ENCODE peak calls at places on chromosomes 11 and 22, in seven cellular contexts. L is HCT116; E is brain microvascular endothelial cell; D is heart right ventricle; T is naive thymus-derived CD4-positive, alpha-beta T cell; V is Panc1; H is Peyer's patch. X is an unnamed sample.

GRCh38 chr11:128269466-128269865 is 317.9 kb downstream of the ETS1 start:
- DNase-seq in D (no peak), V (no peak), H (no peak), T (no peak), E (no peak), L (no peak), X (no peak)

GRCh38 chr11:123683616-123684170 is 29.3 kb upstream of the SCN3B start:
- DNase-seq in L (no peak), T (no peak), E (no peak), H (no peak), V (no peak), D (no peak), X (no peak)

GRCh38 chr11:21921151-21921550 is 271.7 kb upstream of the ANO5 start:
- DNase-seq in T (no peak), E (no peak), H (no peak), D (no peak), V (no peak), L (no peak), X (no peak)

GRCh38 chr22:31556627-31557203 is 60.4 kb downstream of the SFI1 start:
- DNase-seq in V (no peak), L (peak), H (no peak), T (peak), D (no peak), E (peak), X (no peak)

GRCh38 chr11:88327061-88327460 is 10.5 kb downstream of the CTSC start:
- DNase-seq in V (no peak), T (no peak), E (no peak), L (no peak), D (no peak), H (no peak), X (no peak)

GRCh38 chr11:47406896-47407745 is 1.3 kb upstream of the SLC39A13 start:
- DNase-seq in H (no peak), V (no peak), E (no peak), L (no peak), T (no peak), D (no peak), X (no peak)

GRCh38 chr22:39545310-39546063 is 12.9 kb upstream of the RPS19BP1 start:
- DNase-seq in L (no peak), E (no peak), T (peak), D (peak), H (peak), V (no peak), X (no peak)

GRCh38 chr11:81026008-81026407 is 1585.2 kb upstream of the TENM4 start:
- DNase-seq in D (no peak), H (no peak), V (no peak), L (no peak), E (no peak), T (no peak), X (no peak)

GRCh38 chr11:117905524-117905923 is 23.7 kb downstream of the TMPRSS13 start:
- DNase-seq in E (no peak), H (no peak), D (no peak), V (no peak), T (no peak), L (no peak), X (no peak)

GRCh38 chr11:1878134-1879031 is 13.3 kb downstream of the PRR33 start:
- DNase-seq in E (no peak), L (no peak), V (no peak), H (peak), D (peak), T (no peak), X (peak)

GRCh38 chr22:44755956-44756361 is 3.6 kb downstream of the ARHGAP8 start:
- DNase-seq in E (no peak), D (no peak), H (no peak), L (peak), V (no peak), T (no peak), X (no peak)
- H3K27ac ChIP-seq in E (no peak), D (no peak), H (no peak), L (peak), V (no peak), T (no peak), X (no peak)

GRCh38 chr22:32746715-32747114 is 54.8 kb upstream of the TIMP3 start:
- DNase-seq in L (no peak), D (peak), E (no peak), V (no peak), T (no peak), H (no peak), X (no peak)

GRCh38 chr22:32747588-32747987 is 53.9 kb upstream of the TIMP3 start:
- DNase-seq in E (no peak), T (no peak), H (no peak), D (no peak), V (no peak), L (no peak), X (no peak)

GRCh38 chr22:32745996-32746322 is 55.5 kb upstream of the TIMP3 start:
- DNase-seq in L (no peak), H (no peak), E (no peak), D (no peak), V (no peak), T (no peak), X (no peak)

GRCh38 chr22:32745251-32745995 is 56.1 kb upstream of the TIMP3 start:
- DNase-seq in H (no peak), E (no peak), T (no peak), V (no peak), L (peak), D (peak), X (peak)

GRCh38 chr22:32744560-32744959 is 56.9 kb upstream of the TIMP3 start:
- DNase-seq in L (no peak), H (no peak), T (no peak), V (no peak), D (no peak), E (no peak), X (no peak)
- H3K27ac ChIP-seq in L (no peak), H (no peak), T (no peak), V (no peak), D (peak), E (no peak), X (no peak)

DNA sequence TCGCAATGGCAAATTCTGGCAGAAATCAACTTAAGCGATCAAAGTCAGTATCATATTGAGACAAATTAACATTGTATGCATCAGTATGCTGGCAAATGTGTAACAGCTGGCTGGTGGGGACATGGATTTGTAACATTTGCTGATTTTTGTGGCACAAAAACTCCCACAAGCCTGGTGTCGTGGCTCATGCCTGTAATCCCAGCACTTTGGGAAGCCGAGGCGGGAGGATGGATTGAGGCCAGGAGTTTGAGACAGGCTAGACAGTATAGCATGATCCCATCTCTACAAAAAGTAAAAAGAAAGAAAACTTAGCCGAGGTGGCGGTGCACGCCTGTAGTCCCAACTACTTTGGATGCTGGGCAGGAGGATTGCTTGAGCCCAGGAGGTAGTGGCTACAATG is 17.6 kb upstream of the HDHD5 start:
- DNase-seq in H (no peak), E (no peak), T (no peak), V (no peak), L (no peak), D (no peak), X (no peak)
- H3K27ac ChIP-seq in H (no peak), E (no peak), T (no peak), V (no peak), L (no peak), D (no peak), X (no peak)

GRCh38 chr11:625636-626319 is 1.0 kb upstream of the CDHR5 start:
- DNase-seq in H (peak), E (no peak), T (no peak), V (no peak), D (no peak), L (no peak), X (no peak)

GRCh38 chr11:628056-628455 is 1.1 kb upstream of the SCT start:
- DNase-seq in E (no peak), T (no peak), H (peak), V (no peak), D (no peak), L (no peak), X (peak)

GRCh38 chr11:629237-629583 is 2.2 kb upstream of the SCT start:
- DNase-seq in T (no peak), L (no peak), E (no peak), V (no peak), D (no peak), H (peak), X (no peak)

GRCh38 chr11:626475-627272 is at the start of gene SCT:
- DNase-seq in V (no peak), H (no peak), E (no peak), L (no peak), D (no peak), T (no peak), X (no peak)

GRCh38 chr11:627273-627585 is 248 bp upstream of the SCT start:
- DNase-seq in L (no peak), H (no peak), V (no peak), T (no peak), E (no peak), D (no peak), X (no peak)
- H3K27ac ChIP-seq in L (no peak), H (no peak), V (no peak), T (no peak), E (no peak), D (no peak), X (no peak)

GRCh38 chr11:18789942-18790341 is 1.7 kb downstream of the PTPN5 start:
- DNase-seq in E (no peak), D (no peak), V (no peak), H (no peak), T (no peak), L (no peak), X (peak)

GRCh38 chr11:18792066-18792591 is 531 bp upstream of the PTPN5 start:
- DNase-seq in E (no peak), L (no peak), H (no peak), V (no peak), T (no peak), D (no peak), X (no peak)

GRCh38 chr11:18790820-18791174 is 801 bp downstream of the PTPN5 start:
- DNase-seq in H (no peak), T (no peak), E (no peak), D (no peak), V (no peak), L (no peak), X (no peak)

GRCh38 chr11:18792827-18793226 is 1.2 kb upstream of the PTPN5 start:
- DNase-seq in L (no peak), E (no peak), V (no peak), T (no peak), H (no peak), D (no peak), X (no peak)

GRCh38 chr11:18791175-18792065 is at the start of gene PTPN5:
- DNase-seq in D (no peak), T (no peak), E (no peak), L (no peak), H (no peak), V (no peak), X (no peak)
- H3K27ac ChIP-seq in D (no peak), T (no peak), E (no peak), L (no peak), H (no peak), V (no peak), X (no peak)

GRCh38 chr11:10551845-10552352 is 10.9 kb upstream of the RNF141 start:
- DNase-seq in E (no peak), D (no peak), T (no peak), L (no peak), V (no peak), H (no peak), X (no peak)

GRCh38 chr11:10550988-10551657 is 10.1 kb upstream of the RNF141 start:
- DNase-seq in H (no peak), D (no peak), E (no peak), L (no peak), V (no peak), T (no peak), X (no peak)

GRCh38 chr11:10544491-10545470 is 3.8 kb upstream of the RNF141 start:
- DNase-seq in T (no peak), V (no peak), L (no peak), E (no peak), H (no peak), D (no peak), X (peak)

GRCh38 chr11:10550503-10550902 is 9.5 kb upstream of the RNF141 start:
- DNase-seq in V (no peak), E (peak), T (no peak), L (no peak), H (no peak), D (no peak), X (no peak)
- H3K27ac ChIP-seq in V (no peak), E (peak), T (no peak), L (no peak), H (no peak), D (no peak), X (no peak)

DNA sequence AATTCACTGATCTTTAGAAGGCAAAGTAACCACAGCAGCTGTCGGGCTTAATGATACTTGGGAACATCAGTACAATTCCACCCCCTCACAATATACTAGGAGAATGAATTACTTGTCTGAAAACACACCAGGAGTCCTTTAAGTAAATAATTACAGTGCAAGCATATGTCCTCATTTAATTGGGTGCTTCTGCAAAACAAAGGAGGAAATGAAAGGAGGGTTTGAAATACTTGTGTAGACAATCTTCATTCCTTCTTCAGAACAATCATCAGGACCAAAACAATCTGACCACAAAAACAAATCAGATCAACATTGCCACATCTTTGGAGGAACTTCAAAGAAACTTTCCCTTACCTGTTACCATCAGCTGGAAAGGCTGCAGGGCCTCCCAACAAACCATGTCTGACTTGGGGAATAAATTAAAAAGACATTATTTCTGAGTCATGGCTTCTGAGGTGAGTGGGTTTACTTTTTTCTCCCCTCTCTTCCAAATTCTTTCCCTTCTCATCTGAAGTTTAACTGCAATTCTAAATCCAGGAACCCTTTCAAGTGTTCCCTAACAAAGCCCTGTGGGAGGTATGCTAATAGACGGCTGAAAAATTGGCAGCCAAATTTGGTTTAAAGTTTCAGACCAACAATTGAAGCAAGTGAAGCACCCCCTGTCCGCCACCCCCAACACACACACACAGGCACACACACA is 12.5 kb upstream of the CCDC117 start:
- DNase-seq in V (no peak), L (no peak), T (no peak), E (no peak), D (no peak), H (no peak), X (no peak)
- H3K27ac ChIP-seq in V (no peak), L (no peak), T (no peak), E (no peak), D (no peak), H (peak), X (no peak)